ENCODE peak calls at places on chromosome 9, in nine cellular contexts. One of them, this sample, is unnamed. For H3K4me1, the result is how much of the 10 kb centered on the place peaks cover.

GRCh38 chr9:111597852-111598729 is 1.4 kb downstream of the PTGR1 start:
- DNase-seq in heart right ventricle: peak
- DNase-seq in IMR-90: peak
- DNase-seq in astrocyte: peak
- DNase-seq in left lung: peak
- DNase-seq in tibial artery: peak
- DNase-seq in thyroid gland: peak
- DNase-seq in cardiac muscle cell: peak
- DNase-seq in transverse colon: peak
- DNase-seq in this sample: peak

GRCh38 chr9:126023962-126024361 is 276.8 kb downstream of the PBX3 start:
- DNase-seq in cardiac muscle cell: no peak
- DNase-seq in thyroid gland: no peak
- DNase-seq in heart right ventricle: no peak
- DNase-seq in tibial artery: no peak
- DNase-seq in astrocyte: no peak
- DNase-seq in transverse colon: no peak
- DNase-seq in left lung: no peak
- DNase-seq in IMR-90: no peak
- DNase-seq in this sample: no peak

GRCh38 chr9:114025760-114026159 is 52.3 kb downstream of the AMBP start:
- DNase-seq in cardiac muscle cell: no peak
- DNase-seq in transverse colon: no peak
- DNase-seq in IMR-90: no peak
- DNase-seq in tibial artery: no peak
- DNase-seq in heart right ventricle: no peak
- DNase-seq in astrocyte: no peak
- DNase-seq in thyroid gland: no peak
- DNase-seq in left lung: no peak
- DNase-seq in this sample: no peak

GRCh38 chr9:134880484-134881312 is at the start of gene FCN2:
- DNase-seq in thyroid gland: no peak
- DNase-seq in left lung: peak
- DNase-seq in IMR-90: no peak
- DNase-seq in astrocyte: no peak
- DNase-seq in heart right ventricle: no peak
- DNase-seq in cardiac muscle cell: no peak
- DNase-seq in transverse colon: no peak
- DNase-seq in tibial artery: no peak
- DNase-seq in this sample: no peak

GRCh38 chr9:133785753-133786370 is 47.7 kb upstream of the SARDH start:
- DNase-seq in cardiac muscle cell: no peak
- DNase-seq in transverse colon: no peak
- DNase-seq in IMR-90: no peak
- DNase-seq in thyroid gland: no peak
- DNase-seq in heart right ventricle: no peak
- DNase-seq in tibial artery: no peak
- DNase-seq in astrocyte: no peak
- DNase-seq in left lung: no peak
- DNase-seq in this sample: no peak

GRCh38 chr9:92440751-92441046 is 16.4 kb upstream of the OMD start:
- DNase-seq in thyroid gland: no peak
- DNase-seq in transverse colon: no peak
- DNase-seq in cardiac muscle cell: no peak
- DNase-seq in astrocyte: no peak
- DNase-seq in heart right ventricle: no peak
- DNase-seq in IMR-90: no peak
- DNase-seq in left lung: no peak
- DNase-seq in tibial artery: no peak
- DNase-seq in this sample: no peak

GRCh38 chr9:16417749-16418148 is 452.7 kb downstream of the BNC2 start:
- DNase-seq in IMR-90: peak
- DNase-seq in cardiac muscle cell: peak
- DNase-seq in transverse colon: no peak
- DNase-seq in astrocyte: peak
- DNase-seq in tibial artery: no peak
- DNase-seq in thyroid gland: no peak
- DNase-seq in left lung: no peak
- DNase-seq in heart right ventricle: no peak
- DNase-seq in this sample: no peak

GRCh38 chr9:123685489-123686083 is 244.3 kb downstream of the DENND1A start:
- DNase-seq in left lung: no peak
- DNase-seq in tibial artery: no peak
- DNase-seq in transverse colon: no peak
- DNase-seq in IMR-90: no peak
- DNase-seq in heart right ventricle: no peak
- DNase-seq in thyroid gland: no peak
- DNase-seq in astrocyte: no peak
- DNase-seq in cardiac muscle cell: no peak
- DNase-seq in this sample: no peak

GRCh38 chr9:83473488-83473971 is 64.7 kb downstream of the FRMD3 start:
- DNase-seq in IMR-90: no peak
- DNase-seq in left lung: no peak
- DNase-seq in heart right ventricle: no peak
- DNase-seq in transverse colon: no peak
- DNase-seq in astrocyte: no peak
- DNase-seq in tibial artery: no peak
- DNase-seq in cardiac muscle cell: peak
- DNase-seq in thyroid gland: no peak
- DNase-seq in this sample: no peak

GRCh38 chr9:123426406-123426805 is 70.4 kb downstream of the CRB2 start:
- DNase-seq in IMR-90: no peak
- DNase-seq in transverse colon: no peak
- DNase-seq in heart right ventricle: no peak
- DNase-seq in cardiac muscle cell: no peak
- DNase-seq in tibial artery: no peak
- DNase-seq in thyroid gland: no peak
- DNase-seq in left lung: no peak
- DNase-seq in astrocyte: no peak
- DNase-seq in this sample: no peak

GRCh38 chr9:37187713-37188439 is 67.5 kb downstream of the ZCCHC7 start:
- DNase-seq in heart right ventricle: no peak
- DNase-seq in transverse colon: no peak
- DNase-seq in astrocyte: no peak
- DNase-seq in thyroid gland: no peak
- DNase-seq in tibial artery: no peak
- DNase-seq in cardiac muscle cell: no peak
- DNase-seq in IMR-90: peak
- DNase-seq in left lung: no peak
- DNase-seq in this sample: no peak

GRCh38 chr9:29397148-29397547 is 1823.9 kb upstream of the C9orf72 start:
- DNase-seq in IMR-90: no peak
- DNase-seq in heart right ventricle: no peak
- DNase-seq in left lung: no peak
- DNase-seq in transverse colon: no peak
- DNase-seq in tibial artery: no peak
- DNase-seq in astrocyte: no peak
- DNase-seq in cardiac muscle cell: no peak
- DNase-seq in thyroid gland: no peak
- DNase-seq in this sample: no peak
- H3K4me1 ChIP-seq in IMR-90: under half
- H3K4me1 ChIP-seq in heart right ventricle: under half
- H3K4me1 ChIP-seq in left lung: under half
- H3K4me1 ChIP-seq in transverse colon: under half
- H3K4me1 ChIP-seq in tibial artery: under half
- H3K4me1 ChIP-seq in astrocyte: under half
- H3K4me1 ChIP-seq in cardiac muscle cell: under half
- H3K4me1 ChIP-seq in thyroid gland: under half
- H3K4me1 ChIP-seq in this sample: under half

GRCh38 chr9:136629879-136630661 is 32.6 kb upstream of the EGFL7 start:
- DNase-seq in thyroid gland: peak
- DNase-seq in left lung: peak
- DNase-seq in heart right ventricle: no peak
- DNase-seq in IMR-90: peak
- DNase-seq in astrocyte: no peak
- DNase-seq in tibial artery: no peak
- DNase-seq in cardiac muscle cell: peak
- DNase-seq in transverse colon: peak
- DNase-seq in this sample: no peak

GRCh38 chr9:136628287-136628686 is 34.4 kb upstream of the EGFL7 start:
- DNase-seq in IMR-90: no peak
- DNase-seq in heart right ventricle: no peak
- DNase-seq in astrocyte: no peak
- DNase-seq in transverse colon: no peak
- DNase-seq in thyroid gland: no peak
- DNase-seq in cardiac muscle cell: no peak
- DNase-seq in tibial artery: no peak
- DNase-seq in left lung: no peak
- DNase-seq in this sample: no peak

GRCh38 chr9:136630662-136630992 is 32.1 kb upstream of the EGFL7 start:
- DNase-seq in IMR-90: no peak
- DNase-seq in cardiac muscle cell: no peak
- DNase-seq in astrocyte: no peak
- DNase-seq in tibial artery: no peak
- DNase-seq in transverse colon: no peak
- DNase-seq in heart right ventricle: no peak
- DNase-seq in left lung: no peak
- DNase-seq in thyroid gland: no peak
- DNase-seq in this sample: no peak

GRCh38 chr9:136629001-136629878 is 33.5 kb upstream of the EGFL7 start:
- DNase-seq in thyroid gland: no peak
- DNase-seq in transverse colon: peak
- DNase-seq in heart right ventricle: no peak
- DNase-seq in tibial artery: no peak
- DNase-seq in left lung: peak
- DNase-seq in cardiac muscle cell: no peak
- DNase-seq in IMR-90: no peak
- DNase-seq in astrocyte: no peak
- DNase-seq in this sample: no peak

DNA sequence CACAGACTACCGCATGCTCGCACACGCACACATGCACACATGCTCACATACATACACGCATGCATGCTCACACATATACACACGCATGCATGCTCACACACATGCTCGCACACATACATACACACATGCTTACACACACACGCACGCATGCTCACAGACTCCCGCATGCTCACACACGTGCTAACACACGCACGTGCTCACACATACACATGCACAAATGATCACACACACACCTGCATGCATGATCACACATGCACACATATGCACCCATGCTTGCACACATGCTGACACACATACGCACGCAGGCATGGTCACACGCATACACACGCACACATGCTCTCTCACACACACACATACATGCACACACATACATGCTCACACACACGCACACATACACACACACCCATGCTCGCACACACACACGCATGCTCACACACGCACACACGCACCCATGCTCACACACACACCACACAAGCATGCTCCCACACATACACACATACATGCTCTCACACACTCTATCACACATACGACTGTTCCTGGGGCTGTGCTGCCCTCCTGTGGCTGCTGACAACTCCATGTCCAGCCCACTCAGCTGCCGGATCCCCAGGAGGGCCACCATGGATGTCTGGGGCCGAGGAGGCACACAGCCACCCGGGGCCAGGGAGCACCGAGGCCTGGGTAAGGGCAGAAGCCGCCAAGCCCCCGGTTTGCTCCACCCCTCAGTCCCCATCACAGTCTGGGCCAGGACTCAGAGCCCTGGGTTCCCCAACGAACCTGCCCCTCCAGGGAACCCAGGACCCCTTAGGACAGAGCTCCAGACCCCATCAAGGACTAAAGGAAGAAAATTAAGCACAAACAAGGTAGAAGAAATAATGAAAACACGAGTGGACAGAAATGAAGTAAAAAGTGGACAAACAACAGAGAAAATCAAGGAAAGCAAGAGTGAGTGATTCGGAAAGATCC is 31.4 kb upstream of the EGFL7 start:
- DNase-seq in thyroid gland: peak
- DNase-seq in cardiac muscle cell: peak
- DNase-seq in transverse colon: peak
- DNase-seq in tibial artery: peak
- DNase-seq in astrocyte: peak
- DNase-seq in heart right ventricle: peak
- DNase-seq in IMR-90: peak
- DNase-seq in left lung: peak
- DNase-seq in this sample: peak
- H3K4me1 ChIP-seq in thyroid gland: under half
- H3K4me1 ChIP-seq in cardiac muscle cell: under half
- H3K4me1 ChIP-seq in transverse colon: under half
- H3K4me1 ChIP-seq in tibial artery: under half
- H3K4me1 ChIP-seq in astrocyte: under half
- H3K4me1 ChIP-seq in heart right ventricle: under half
- H3K4me1 ChIP-seq in IMR-90: under half
- H3K4me1 ChIP-seq in left lung: under half
- H3K4me1 ChIP-seq in this sample: under half

GRCh38 chr9:81370650-81371049 is 318.7 kb downstream of the TLE1 start:
- DNase-seq in heart right ventricle: no peak
- DNase-seq in tibial artery: no peak
- DNase-seq in astrocyte: no peak
- DNase-seq in cardiac muscle cell: no peak
- DNase-seq in IMR-90: no peak
- DNase-seq in transverse colon: no peak
- DNase-seq in thyroid gland: no peak
- DNase-seq in left lung: no peak
- DNase-seq in this sample: no peak

GRCh38 chr9:81370096-81370495 is 319.3 kb downstream of the TLE1 start:
- DNase-seq in left lung: no peak
- DNase-seq in heart right ventricle: no peak
- DNase-seq in IMR-90: no peak
- DNase-seq in tibial artery: no peak
- DNase-seq in thyroid gland: no peak
- DNase-seq in astrocyte: no peak
- DNase-seq in cardiac muscle cell: no peak
- DNase-seq in transverse colon: no peak
- DNase-seq in this sample: no peak

GRCh38 chr9:81372628-81373191 is 316.6 kb downstream of the TLE1 start:
- DNase-seq in IMR-90: no peak
- DNase-seq in tibial artery: peak
- DNase-seq in cardiac muscle cell: peak
- DNase-seq in heart right ventricle: peak
- DNase-seq in left lung: no peak
- DNase-seq in transverse colon: no peak
- DNase-seq in thyroid gland: no peak
- DNase-seq in astrocyte: peak
- DNase-seq in this sample: peak

GRCh38 chr9:81371824-81372223 is 317.5 kb downstream of the TLE1 start:
- DNase-seq in transverse colon: no peak
- DNase-seq in IMR-90: no peak
- DNase-seq in cardiac muscle cell: no peak
- DNase-seq in astrocyte: no peak
- DNase-seq in heart right ventricle: no peak
- DNase-seq in tibial artery: no peak
- DNase-seq in thyroid gland: no peak
- DNase-seq in left lung: no peak
- DNase-seq in this sample: peak

GRCh38 chr9:81369136-81369535 is 320.2 kb downstream of the TLE1 start:
- DNase-seq in thyroid gland: no peak
- DNase-seq in IMR-90: no peak
- DNase-seq in left lung: no peak
- DNase-seq in cardiac muscle cell: no peak
- DNase-seq in heart right ventricle: no peak
- DNase-seq in astrocyte: no peak
- DNase-seq in transverse colon: no peak
- DNase-seq in tibial artery: no peak
- DNase-seq in this sample: no peak
- H3K4me1 ChIP-seq in thyroid gland: under half
- H3K4me1 ChIP-seq in IMR-90: under half
- H3K4me1 ChIP-seq in left lung: under half
- H3K4me1 ChIP-seq in cardiac muscle cell: under half
- H3K4me1 ChIP-seq in heart right ventricle: under half
- H3K4me1 ChIP-seq in astrocyte: under half
- H3K4me1 ChIP-seq in transverse colon: under half
- H3K4me1 ChIP-seq in tibial artery: under half
- H3K4me1 ChIP-seq in this sample: under half

GRCh38 chr9:70409280-70409679 is 5.2 kb downstream of the KLF9 start:
- DNase-seq in astrocyte: no peak
- DNase-seq in transverse colon: no peak
- DNase-seq in left lung: no peak
- DNase-seq in cardiac muscle cell: peak
- DNase-seq in heart right ventricle: no peak
- DNase-seq in tibial artery: no peak
- DNase-seq in IMR-90: no peak
- DNase-seq in thyroid gland: no peak
- DNase-seq in this sample: no peak
- H3K4me1 ChIP-seq in astrocyte: under half
- H3K4me1 ChIP-seq in transverse colon: half or more
- H3K4me1 ChIP-seq in left lung: under half
- H3K4me1 ChIP-seq in cardiac muscle cell: under half
- H3K4me1 ChIP-seq in heart right ventricle: half or more
- H3K4me1 ChIP-seq in tibial artery: under half
- H3K4me1 ChIP-seq in IMR-90: under half
- H3K4me1 ChIP-seq in thyroid gland: half or more
- H3K4me1 ChIP-seq in this sample: half or more